ENCODE peak calls at places on chromosomes 1 and 21, in five cellular contexts. B, T, R, L and J are unnamed samples.

GRCh38 chr1:69511426-69512192 is 56.1 kb upstream of the LRRC7 start:
- DNase-seq in B (no peak), T (no peak), R (no peak), L (no peak), J (no peak)

GRCh38 chr1:43444151-43444826 is 9.4 kb downstream of the HYI start:
- DNase-seq in B (no peak), T (no peak), R (no peak), L (no peak), J (no peak)

GRCh38 chr21:26512664-26513063 is 60.4 kb downstream of the CYYR1 start:
- DNase-seq in B (no peak), T (no peak), R (no peak), L (no peak), J (no peak)

GRCh38 chr21:17693801-17694200 is 81.1 kb upstream of the BTG3 start:
- DNase-seq in B (no peak), T (no peak), R (no peak), L (no peak), J (peak; percentile 3)

GRCh38 chr1:54460346-54460745 is 54.2 kb upstream of the SSBP3 start:
- DNase-seq in B (no peak), T (no peak), R (no peak), L (no peak), J (no peak)

GRCh38 chr1:232579958-232580705 is 49.8 kb downstream of the SIPA1L2 start:
- DNase-seq in B (no peak), T (no peak), R (no peak), L (no peak), J (no peak)

GRCh38 chr1:219304227-219305226 is 130.8 kb downstream of the LYPLAL1 start:
- DNase-seq in B (peak; percentile 30), T (no peak), R (no peak), L (no peak), J (no peak)

GRCh38 chr1:2480986-2481364 is 4.9 kb downstream of the PLCH2 start:
- DNase-seq in B (no peak), T (no peak), R (no peak), L (no peak), J (no peak)

GRCh38 chr1:10646347-10646861 is 150.0 kb downstream of the CASZ1 start:
- DNase-seq in B (peak; percentile 31), T (no peak), R (peak; percentile 33), L (no peak), J (peak; percentile 79)

GRCh38 chr1:219782929-219783328 is 145.4 kb downstream of the SLC30A10 start:
- DNase-seq in B (no peak), T (no peak), R (no peak), L (no peak), J (no peak)

GRCh38 chr1:156577512-156577911 is 2.0 kb upstream of the TTC24 start:
- DNase-seq in B (no peak), T (no peak), R (no peak), L (no peak), J (no peak)

GRCh38 chr1:209813902-209814301 is 8.0 kb upstream of the IRF6 start:
- DNase-seq in B (no peak), T (no peak), R (no peak), L (no peak), J (no peak)

GRCh38 chr1:6544831-6545230 is 9.5 kb downstream of the NOL9 start:
- DNase-seq in B (no peak), T (no peak), R (no peak), L (no peak), J (no peak)

GRCh38 chr1:33378976-33379375 is 51.9 kb downstream of the PHC2 start:
- DNase-seq in B (no peak), T (peak; percentile 25), R (no peak), L (no peak), J (no peak)

GRCh38 chr1:5948681-5949005 is 43.6 kb downstream of the NPHP4 start:
- DNase-seq in B (no peak), T (no peak), R (no peak), L (no peak), J (no peak)

GRCh38 chr1:46342084-46342656 is 1.6 kb downstream of the NSUN4 start:
- DNase-seq in B (peak; percentile 22), T (peak; percentile 56), R (no peak), L (no peak), J (peak; percentile 53)

GRCh38 chr1:214991691-214992315 is 90.7 kb upstream of the KCNK2 start:
- DNase-seq in B (no peak), T (no peak), R (no peak), L (no peak), J (no peak)

GRCh38 chr1:214993419-214993818 is 89.1 kb upstream of the KCNK2 start:
- DNase-seq in B (no peak), T (no peak), R (no peak), L (no peak), J (no peak)

GRCh38 chr1:214989341-214989740 is 93.2 kb upstream of the KCNK2 start:
- DNase-seq in B (no peak), T (no peak), R (no peak), L (no peak), J (no peak)

DNA sequence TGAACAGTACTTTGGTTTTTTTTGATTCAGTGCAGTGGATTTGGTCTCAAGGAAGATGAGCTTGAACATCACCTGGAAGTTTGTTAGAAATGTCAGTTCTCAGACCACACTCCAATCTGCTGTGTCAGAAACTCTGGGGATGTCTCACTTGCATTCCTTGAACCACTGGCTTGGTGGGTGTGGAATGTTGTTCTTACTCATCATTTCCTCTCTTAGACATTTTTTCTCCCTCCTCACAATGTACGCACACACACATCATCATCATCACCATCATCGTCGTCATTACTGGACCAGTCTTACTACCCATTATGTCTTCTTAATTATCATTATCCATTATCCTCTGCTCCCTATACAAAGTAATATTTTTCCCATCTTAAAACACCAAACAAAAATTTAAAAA is 91.9 kb upstream of the KCNK2 start:
- DNase-seq in B (no peak), T (no peak), R (no peak), L (no peak), J (no peak)
- H3K4me3 ChIP-seq in B (no peak overlapping the region), T (no peak overlapping the region), R (no peak overlapping the region), L (no peak overlapping the region), J (no peak overlapping the region)

GRCh38 chr1:236748471-236748870 is 46.6 kb upstream of the MTR start:
- DNase-seq in B (no peak), T (no peak), R (peak; percentile 15), L (no peak), J (no peak)
- TF ChIP-seq CTCF in B (no peak), T (peak; percentile 12), R (peak; percentile 44), L (no peak), J (no peak)

DNA sequence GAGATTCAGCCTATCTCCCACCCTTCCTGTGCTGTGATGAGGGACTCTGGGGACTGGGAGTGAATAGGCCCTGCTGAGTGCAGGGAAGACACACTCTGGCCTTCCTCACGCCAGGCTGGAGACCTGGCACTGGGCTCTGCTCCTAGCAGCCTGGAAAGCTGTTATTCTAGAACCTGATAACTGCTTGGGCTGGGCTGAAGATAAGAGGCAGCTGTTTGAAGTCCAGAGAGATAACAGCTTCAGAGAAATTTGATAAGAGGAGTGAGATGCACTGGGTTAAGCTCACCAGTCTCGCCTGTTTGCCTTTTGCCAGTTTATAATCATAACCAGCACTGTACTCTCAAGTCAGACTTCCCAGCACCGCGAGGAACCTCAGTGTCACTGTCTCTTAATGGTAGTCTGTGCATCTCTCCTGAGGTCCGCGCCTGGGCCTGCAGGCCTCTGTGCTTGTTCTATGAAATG is 46.6 kb upstream of the GPR37L1 start:
- DNase-seq in B (no peak), T (no peak), R (no peak), L (peak; percentile 68), J (no peak)
- TF ChIP-seq MAX in B (no peak), T (no peak), R (no peak), L (no peak), J (no peak)

DNA sequence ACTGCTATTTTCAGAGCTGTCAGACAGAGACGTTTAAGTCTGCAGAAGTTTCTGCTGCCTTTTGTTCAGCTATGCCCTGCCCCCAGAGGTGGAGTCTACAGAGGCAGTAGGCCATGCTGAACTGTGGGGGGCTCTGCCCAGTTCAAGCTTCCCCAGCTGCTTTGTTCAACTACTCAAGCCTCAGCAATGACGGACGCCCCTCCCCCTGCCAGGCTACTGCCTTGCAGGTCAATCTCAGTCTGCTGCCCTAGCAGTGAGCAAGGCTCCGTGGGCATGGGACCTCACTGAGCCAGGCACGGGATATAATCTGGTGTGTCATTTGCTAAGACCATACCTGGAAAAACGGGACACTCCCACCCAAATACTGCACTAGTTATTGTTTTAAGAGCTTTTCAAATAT is 219.7 kb downstream of the BRINP3 start:
- DNase-seq in B (no peak), T (no peak), R (no peak), L (no peak), J (no peak)
- H3K4me3 ChIP-seq in B (no peak overlapping the region), T (no peak overlapping the region), R (no peak overlapping the region), L (no peak overlapping the region), J (no peak overlapping the region)

GRCh38 chr1:243821177-243821680 is 28.8 kb downstream of the AKT3 start:
- DNase-seq in B (no peak), T (no peak), R (no peak), L (no peak), J (no peak)
- TF ChIP-seq CTCF in B (no peak), T (no peak), R (no peak), L (no peak), J (no peak)

DNA sequence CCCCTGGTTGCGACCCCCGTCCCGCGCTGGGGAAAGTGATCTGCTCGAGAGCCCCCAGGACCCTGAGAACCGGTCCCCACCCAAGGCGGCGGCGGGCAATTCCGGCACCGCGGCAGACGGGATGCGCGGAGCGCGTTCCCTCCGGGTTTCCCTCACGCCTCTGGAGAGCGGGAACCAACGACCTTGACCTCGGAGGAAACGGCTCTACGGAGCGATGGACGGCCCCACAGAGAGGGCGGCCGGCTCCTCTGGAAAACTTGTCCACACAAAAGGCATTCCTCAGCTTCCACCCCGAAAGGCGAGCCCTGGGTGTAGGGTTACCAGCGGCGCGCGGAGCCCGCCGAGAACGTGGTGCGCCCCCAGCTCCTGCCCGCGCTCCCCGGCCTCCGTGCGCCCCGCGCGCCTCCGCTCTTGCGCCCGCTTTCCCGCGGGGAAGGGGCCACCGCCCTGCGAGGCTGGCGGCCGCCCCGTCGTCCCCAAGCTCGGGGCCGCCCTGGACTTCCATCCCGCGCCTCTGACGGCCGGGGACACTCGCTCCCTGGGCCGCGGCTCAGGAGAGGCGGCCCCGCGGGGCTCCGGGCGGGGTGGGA is 391 bp upstream of the KIAA1614 start:
- DNase-seq in B (no peak), T (no peak), R (no peak), L (no peak), J (no peak)
- TF ChIP-seq MAX in B (no peak), T (no peak), R (no peak), L (no peak), J (no peak)

DNA sequence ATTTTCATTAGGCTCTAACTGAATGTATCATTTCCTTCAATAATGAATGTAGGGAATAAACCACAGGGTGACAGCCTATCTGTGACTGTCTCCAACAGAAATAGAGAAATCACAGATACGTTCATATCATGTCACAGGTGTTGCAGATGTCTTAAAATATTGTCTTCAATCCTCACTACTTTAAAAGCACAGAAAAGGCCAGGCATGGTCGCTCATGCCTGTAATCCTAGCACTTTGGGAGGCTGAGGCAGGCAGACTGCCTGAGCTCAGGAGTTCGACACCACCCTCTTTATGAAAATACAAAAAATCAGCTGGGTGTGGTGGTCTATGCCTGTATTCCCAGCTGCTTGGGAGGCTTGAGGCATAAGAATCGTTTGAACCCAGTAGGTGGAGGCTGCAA is 8.2 kb downstream of the CREG1 start:
- DNase-seq in B (no peak), T (no peak), R (no peak), L (no peak), J (no peak)
- H3K4me3 ChIP-seq in B (no peak overlapping the region), T (no peak overlapping the region), R (no peak overlapping the region), L (no peak overlapping the region), J (no peak overlapping the region)

GRCh38 chr21:42319851-42320602 is 4.8 kb upstream of the TFF3 start:
- DNase-seq in B (no peak), T (no peak), R (no peak), L (no peak), J (no peak)
- TF ChIP-seq CTCF in B (no peak), T (no peak), R (no peak), L (peak; percentile 39), J (no peak)